ENCODE peak calls at places on chromosomes 4 and X, in six cellular contexts. F is GM20000, Y is Calu3, V is T-helper 17 cell, M is transverse colon, E is mammary epithelial cell. U is an unnamed sample.

GRCh38 chr4:151114986-151115385 is 15.6 kb downstream of the RPS3A start:
- DNase-seq in Y (no peak), V (no peak), E (no peak), M (no peak), F (no peak), U (no peak)

GRCh38 chrX:105876658-105877057 is 54.3 kb downstream of the NRK start:
- DNase-seq in M (no peak), V (no peak), F (no peak), Y (no peak), E (peak; percentile 26), U (peak; percentile 10)

GRCh38 chrX:73562458-73562857 is 539 bp upstream of the CHIC1 start:
- DNase-seq in M (no peak), F (no peak), V (no peak), E (no peak), Y (no peak), U (no peak)

GRCh38 chrX:136528645-136529315 is 3.2 kb upstream of the VGLL1 start:
- DNase-seq in V (no peak), F (no peak), E (no peak), Y (peak; percentile 55), M (no peak), U (no peak)

GRCh38 chrX:49270249-49270921 is 792 bp downstream of the PPP1R3F start:
- DNase-seq in F (no peak), E (no peak), M (no peak), Y (no peak), V (no peak), U (no peak)

GRCh38 chr4:53601251-53601764 is 10.0 kb upstream of the LNX1 start:
- DNase-seq in V (no peak), F (peak; percentile 31), E (no peak), M (peak; percentile 29), Y (peak; percentile 61), U (peak; percentile 22)

GRCh38 chr4:176277162-176277904 is 8.3 kb upstream of the ASB5 start:
- DNase-seq in E (peak; percentile 53), M (peak; percentile 52), V (no peak), F (peak; percentile 38), Y (peak; percentile 58), U (peak; percentile 11)

GRCh38 chr4:158208931-158209640 is 1.2 kb upstream of the TMEM144 start:
- DNase-seq in F (no peak), Y (no peak), V (no peak), M (no peak), E (no peak), U (no peak)

GRCh38 chr4:88730811-88731210 is 33.2 kb upstream of the NAP1L5 start:
- DNase-seq in F (no peak), E (no peak), Y (no peak), V (no peak), M (no peak), U (peak; percentile 89)

GRCh38 chrX:51461053-51462050 is 35.0 kb downstream of the NUDT11 start:
- DNase-seq in E (peak; percentile 16), V (no peak), M (no peak), F (peak; percentile 6), Y (peak; percentile 2), U (peak; percentile 42)

GRCh38 chrX:150926791-150927190 is 28.3 kb upstream of the CD99L2 start:
- DNase-seq in F (no peak), Y (no peak), V (no peak), E (no peak), M (no peak), U (no peak)

GRCh38 chr4:151099976-151100417 is 569 bp downstream of the RPS3A start:
- DNase-seq in V (peak; percentile 9), Y (no peak), F (no peak), E (peak; percentile 26), M (no peak), U (no peak)